ENCODE peak calls at places on chromosomes 7 and 10, in seven cellular contexts. A is naive B cell; O is ELR; Z is AML-193; R is CD8-positive, alpha-beta T cell; G is epithelial cell of prostate; L is NCI-H1105. I is an unnamed sample.
A peak's percentile ranks its signal among the peaks of the same experiment; 100 is the strongest.

GRCh38 chr7:155764432-155764798 is 47.8 kb downstream of the SHH start:
- DNase-seq in G (no peak), L (no peak), Z (no peak), O (no peak), A (no peak), R (peak; percentile 29), I (no peak)

GRCh38 chr10:76336213-76336963 is 905.0 kb downstream of the LRMDA start:
- DNase-seq in O (no peak), R (no peak), G (no peak), Z (no peak), L (no peak), A (no peak), I (no peak)

GRCh38 chr7:57308631-57309408 is 141.2 kb upstream of the ZNF716 start:
- DNase-seq in G (no peak), R (no peak), A (no peak), O (no peak), L (no peak), Z (peak; percentile 0), I (no peak)

GRCh38 chr10:16519908-16520861 is 1.5 kb downstream of the C1QL3 start:
- DNase-seq in R (no peak), L (no peak), G (no peak), Z (no peak), A (no peak), O (no peak), I (no peak)

GRCh38 chr10:95408148-95408930 is 117.5 kb upstream of the PDLIM1 start:
- DNase-seq in Z (no peak), L (no peak), G (no peak), R (no peak), A (no peak), O (no peak), I (no peak)

GRCh38 chr10:62636825-62637248 is 167.7 kb upstream of the ADO start:
- DNase-seq in Z (peak; percentile 39), O (peak; percentile 19), R (peak; percentile 18), A (no peak), G (no peak), L (no peak), I (no peak)

GRCh38 chr7:21580073-21580521 is 37.3 kb downstream of the DNAH11 start:
- DNase-seq in R (no peak), A (no peak), L (peak; percentile 25), Z (no peak), G (peak; percentile 72), O (peak; percentile 45), I (peak; percentile 41)

GRCh38 chr7:13282377-13282980 is 595.0 kb downstream of the ARL4A start:
- DNase-seq in A (no peak), Z (peak; percentile 19), R (no peak), O (peak; percentile 72), G (no peak), L (peak; percentile 20), I (no peak)

GRCh38 chr10:31912898-31913847 is 15.5 kb downstream of the ARHGAP12 start:
- DNase-seq in O (no peak), R (no peak), Z (no peak), L (no peak), G (no peak), A (no peak), I (no peak)

GRCh38 chr7:31114593-31115343 is 62.7 kb downstream of the ADCYAP1R1 start:
- DNase-seq in R (no peak), A (no peak), L (no peak), G (no peak), Z (peak; percentile 5), O (peak; percentile 56), I (peak; percentile 4)

GRCh38 chr10:60426425-60426824 is 36.8 kb upstream of the ANK3 start:
- DNase-seq in R (no peak), O (peak; percentile 91), G (no peak), L (no peak), Z (no peak), A (no peak), I (no peak)

GRCh38 chr7:149776305-149776704 is 2.9 kb upstream of the ZNF467 start:
- DNase-seq in G (no peak), Z (peak; percentile 46), O (peak; percentile 53), R (no peak), A (no peak), L (no peak), I (no peak)

GRCh38 chr10:122246830-122247520 is 24.1 kb upstream of the BTBD16 start:
- DNase-seq in Z (no peak), G (no peak), L (no peak), A (no peak), R (no peak), O (no peak), I (no peak)

GRCh38 chr10:35998036-35998435 is 355.9 kb upstream of the FZD8 start:
- DNase-seq in G (no peak), L (no peak), Z (no peak), R (no peak), A (no peak), O (no peak), I (no peak)

GRCh38 chr10:49154641-49155040 is 20.8 kb upstream of the FAM170B start:
- DNase-seq in O (no peak), A (no peak), Z (no peak), L (no peak), G (no peak), R (no peak), I (no peak)

GRCh38 chr7:12596225-12596790 is 25.8 kb downstream of the SCIN start:
- DNase-seq in A (no peak), R (no peak), O (no peak), Z (no peak), G (no peak), L (no peak), I (no peak)

GRCh38 chr10:125985557-125986246 is 89.3 kb downstream of the FANK1 start:
- DNase-seq in R (no peak), A (no peak), Z (no peak), O (no peak), G (no peak), L (no peak), I (no peak)

GRCh38 chr7:44257618-44258422 is 57.0 kb downstream of the YKT6 start:
- DNase-seq in Z (no peak), R (peak; percentile 54), G (peak; percentile 49), L (no peak), A (peak; percentile 39), O (peak; percentile 92), I (peak; percentile 53)

GRCh38 chr10:22611425-22612111 is 102.8 kb downstream of the PIP4K2A start:
- DNase-seq in L (no peak), Z (no peak), R (peak; percentile 65), O (no peak), G (no peak), A (peak; percentile 57), I (no peak)

GRCh38 chr10:79386637-79387465 is 39.6 kb downstream of the PPIF start:
- DNase-seq in G (no peak), A (no peak), O (no peak), R (no peak), Z (no peak), L (no peak), I (no peak)

GRCh38 chr10:51564896-51565505 is 134.4 kb downstream of the CSTF2T start:
- DNase-seq in G (no peak), A (no peak), R (no peak), L (no peak), Z (no peak), O (no peak), I (no peak)

GRCh38 chr7:35623381-35623780 is 71.6 kb downstream of the HERPUD2 start:
- DNase-seq in Z (no peak), O (no peak), A (no peak), G (no peak), L (no peak), R (no peak), I (no peak)

GRCh38 chr7:114405427-114405826 is 9.2 kb upstream of the FOXP2 start:
- DNase-seq in R (no peak), L (no peak), G (no peak), Z (peak; percentile 61), O (peak; percentile 46), A (no peak), I (no peak)

GRCh38 chr10:12235116-12235694 is 39.2 kb downstream of the CDC123 start:
- DNase-seq in O (no peak), R (no peak), G (no peak), Z (no peak), A (no peak), L (no peak), I (no peak)

I was measured in keratinocyte.